ENCODE peak calls at places on chromosomes 7 and 10, in eight cellular contexts. K is iris pigment epithelial cell; I is NCI-H460; Q is GOT3; O is stimulated activated CD8-positive, alpha-beta memory T cell treated with anti-CD3 and anti-CD28 coated beads, Interleukin-12 subunit alpha, Interleukin-12 subunit beta, amount 100 ng/mL, for 4 hours; W is nucleus accumbens; C is transverse colon; T is occipital lobe. E is an unnamed sample.

GRCh38 chr7:48154792-48155413 is 16.4 kb upstream of the ABCA13 start:
- DNase-seq in K (peak), I (peak), T (no peak), O (no peak), W (no peak), C (peak), Q (no peak), E (peak)

GRCh38 chr10:115747811-115748210 is 525.2 kb downstream of the GFRA1 start:
- DNase-seq in I (no peak), W (no peak), C (no peak), Q (no peak), K (no peak), O (no peak), T (no peak), E (no peak)

GRCh38 chr10:76302491-76302890 is 871.1 kb downstream of the LRMDA start:
- DNase-seq in I (no peak), O (no peak), Q (no peak), T (no peak), K (no peak), W (no peak), C (no peak), E (no peak)

GRCh38 chr7:6590645-6591110 is 857 bp downstream of the INTS15 start:
- DNase-seq in C (no peak), Q (no peak), I (no peak), K (peak), O (no peak), T (no peak), W (no peak), E (peak)

GRCh38 chr10:128429835-128430513 is 303.8 kb upstream of the MKI67 start:
- DNase-seq in K (no peak), C (no peak), T (no peak), Q (no peak), O (no peak), I (no peak), W (no peak), E (no peak)

GRCh38 chr10:79445217-79445707 is at the start of gene ZCCHC24:
- DNase-seq in T (no peak), I (no peak), W (no peak), C (peak), K (peak), O (no peak), Q (no peak), E (no peak)

GRCh38 chr7:95904099-95904498 is 131.7 kb downstream of the DYNC1I1 start:
- DNase-seq in K (no peak), T (no peak), W (peak), C (no peak), O (no peak), I (no peak), Q (no peak), E (no peak)

GRCh38 chr10:3777876-3778707 is 6.9 kb downstream of the KLF6 start:
- DNase-seq in W (no peak), O (no peak), Q (no peak), T (no peak), I (no peak), K (peak), C (no peak), E (no peak)

GRCh38 chr7:123204206-123204835 is 4.6 kb upstream of the SLC13A1 start:
- DNase-seq in I (no peak), W (no peak), T (no peak), C (no peak), K (no peak), O (no peak), Q (no peak), E (no peak)

GRCh38 chr7:123823898-123824753 is 20.8 kb upstream of the HYAL4 start:
- DNase-seq in O (peak), Q (no peak), T (no peak), K (no peak), W (no peak), C (no peak), I (no peak), E (no peak)

GRCh38 chr10:49768731-49769130 is 6.6 kb upstream of the OGDHL start:
- DNase-seq in K (no peak), I (no peak), Q (no peak), W (no peak), O (no peak), T (no peak), C (no peak), E (no peak)

GRCh38 chr7:152735443-152736004 is 24.0 kb upstream of the ACTR3B start:
- DNase-seq in O (no peak), Q (no peak), T (no peak), C (no peak), W (no peak), I (no peak), K (no peak), E (no peak)

GRCh38 chr10:94076325-94076841 is 82.7 kb downstream of the PLCE1 start:
- DNase-seq in K (peak), O (no peak), W (no peak), I (no peak), C (peak), Q (no peak), T (no peak), E (peak)

GRCh38 chr10:119742988-119743646 is 17.3 kb downstream of the INPP5F start:
- DNase-seq in T (no peak), Q (no peak), W (no peak), C (peak), I (no peak), K (peak), O (no peak), E (peak)

GRCh38 chr7:103343758-103344452 is 662 bp downstream of the DNAJC2 start:
- DNase-seq in Q (no peak), T (no peak), O (peak), I (no peak), C (peak), W (no peak), K (peak), E (no peak)

GRCh38 chr10:35378547-35379210 is 42.4 kb downstream of the CCNY start:
- DNase-seq in T (no peak), Q (no peak), W (no peak), I (no peak), C (no peak), K (peak), O (no peak), E (no peak)

GRCh38 chr10:132309879-132310591 is 2.3 kb upstream of the STK32C start:
- DNase-seq in I (no peak), K (no peak), C (no peak), Q (no peak), W (no peak), O (no peak), T (no peak), E (no peak)

GRCh38 chr10:13877154-13877909 is 290.6 kb downstream of the PRPF18 start:
- DNase-seq in T (no peak), K (no peak), I (no peak), Q (no peak), C (no peak), O (no peak), W (peak), E (no peak)

GRCh38 chr10:17368708-17369272 is 85.6 kb downstream of the ST8SIA6 start:
- DNase-seq in K (no peak), O (no peak), T (no peak), I (no peak), Q (no peak), C (no peak), W (no peak), E (no peak)

GRCh38 chr7:32227746-32228145 is 157.5 kb upstream of the PDE1C start:
- DNase-seq in T (no peak), W (no peak), C (no peak), I (no peak), K (no peak), Q (no peak), O (no peak), E (no peak)

GRCh38 chr7:133197972-133198544 is 54.8 kb upstream of the EXOC4 start:
- DNase-seq in I (no peak), T (no peak), K (no peak), W (no peak), Q (no peak), O (no peak), C (no peak), E (peak)

GRCh38 chr10:30092151-30092790 is 32.9 kb upstream of the JCAD start:
- DNase-seq in O (no peak), C (no peak), W (no peak), Q (no peak), I (no peak), T (peak), K (peak), E (no peak)

GRCh38 chr10:72145657-72146450 is 57.5 kb upstream of the SPOCK2 start:
- DNase-seq in O (no peak), K (no peak), T (no peak), C (no peak), I (no peak), W (no peak), Q (no peak), E (no peak)

GRCh38 chr10:128579280-128579679 is 453.1 kb upstream of the MKI67 start:
- DNase-seq in C (no peak), W (no peak), K (no peak), I (no peak), Q (no peak), T (no peak), O (no peak), E (no peak)

E was measured in COLO829.